ENCODE peak calls at places on chromosome 6, in six cellular contexts. One of them, this sample, is unnamed.

GRCh38 chr6:169292340-169293124 is 38.9 kb upstream of the THBS2 start:
- DNase-seq in A549: peak; percentile 91
- DNase-seq in HepG2: peak; percentile 99
- DNase-seq in GM12878: no peak
- DNase-seq in endothelial cell of umbilical vein: no peak
- DNase-seq in K562: peak; percentile 19
- DNase-seq in this sample: peak; percentile 94

GRCh38 chr6:42618686-42619085 is 54.9 kb downstream of the UBR2 start:
- DNase-seq in A549: no peak
- DNase-seq in HepG2: no peak
- DNase-seq in GM12878: no peak
- DNase-seq in endothelial cell of umbilical vein: no peak
- DNase-seq in K562: no peak
- DNase-seq in this sample: no peak

GRCh38 chr6:37648465-37649330 is 49.0 kb downstream of the MDGA1 start:
- DNase-seq in A549: no peak
- DNase-seq in HepG2: no peak
- DNase-seq in GM12878: no peak
- DNase-seq in endothelial cell of umbilical vein: no peak
- DNase-seq in K562: peak; percentile 59
- DNase-seq in this sample: no peak

GRCh38 chr6:122649701-122650100 is 39.5 kb downstream of the PKIB start:
- DNase-seq in A549: no peak
- DNase-seq in HepG2: peak; percentile 5
- DNase-seq in GM12878: no peak
- DNase-seq in endothelial cell of umbilical vein: no peak
- DNase-seq in K562: no peak
- DNase-seq in this sample: no peak

GRCh38 chr6:142501795-142502194 is 200.0 kb downstream of the ADGRG6 start:
- DNase-seq in A549: no peak
- DNase-seq in HepG2: no peak
- DNase-seq in GM12878: no peak
- DNase-seq in endothelial cell of umbilical vein: no peak
- DNase-seq in K562: no peak
- DNase-seq in this sample: no peak

GRCh38 chr6:37877373-37878149 is 58.0 kb downstream of the ZFAND3 start:
- DNase-seq in A549: no peak
- DNase-seq in HepG2: no peak
- DNase-seq in GM12878: no peak
- DNase-seq in endothelial cell of umbilical vein: no peak
- DNase-seq in K562: no peak
- DNase-seq in this sample: no peak

GRCh38 chr6:157535354-157536217 is 154.6 kb downstream of the ZDHHC14 start:
- DNase-seq in A549: peak; percentile 7
- DNase-seq in HepG2: peak; percentile 86
- DNase-seq in GM12878: peak; percentile 71
- DNase-seq in endothelial cell of umbilical vein: peak; percentile 96
- DNase-seq in K562: no peak
- DNase-seq in this sample: peak; percentile 91

GRCh38 chr6:168608113-168608400 is 167.1 kb downstream of the SMOC2 start:
- DNase-seq in A549: no peak
- DNase-seq in HepG2: no peak
- DNase-seq in GM12878: no peak
- DNase-seq in endothelial cell of umbilical vein: no peak
- DNase-seq in K562: no peak
- DNase-seq in this sample: no peak

GRCh38 chr6:2821554-2821953 is 20.1 kb downstream of the SERPINB1 start:
- DNase-seq in A549: no peak
- DNase-seq in HepG2: no peak
- DNase-seq in GM12878: no peak
- DNase-seq in endothelial cell of umbilical vein: no peak
- DNase-seq in K562: no peak
- DNase-seq in this sample: no peak

GRCh38 chr6:129713806-129714338 is 3.9 kb upstream of the ARHGAP18 start:
- DNase-seq in A549: no peak
- DNase-seq in HepG2: no peak
- DNase-seq in GM12878: no peak
- DNase-seq in endothelial cell of umbilical vein: peak; percentile 89
- DNase-seq in K562: no peak
- DNase-seq in this sample: no peak

GRCh38 chr6:79544299-79544927 is 7.2 kb upstream of the LCA5 start:
- DNase-seq in A549: no peak
- DNase-seq in HepG2: no peak
- DNase-seq in GM12878: peak; percentile 44
- DNase-seq in endothelial cell of umbilical vein: no peak
- DNase-seq in K562: peak; percentile 51
- DNase-seq in this sample: no peak

GRCh38 chr6:3304500-3305215 is 45.9 kb downstream of the PSMG4 start:
- DNase-seq in A549: no peak
- DNase-seq in HepG2: no peak
- DNase-seq in GM12878: no peak
- DNase-seq in endothelial cell of umbilical vein: no peak
- DNase-seq in K562: no peak
- DNase-seq in this sample: no peak

GRCh38 chr6:52558266-52559000 is 18.4 kb downstream of the TRAM2 start:
- DNase-seq in A549: no peak
- DNase-seq in HepG2: no peak
- DNase-seq in GM12878: no peak
- DNase-seq in endothelial cell of umbilical vein: no peak
- DNase-seq in K562: no peak
- DNase-seq in this sample: no peak

GRCh38 chr6:158207452-158207788 is 39.3 kb downstream of the GTF2H5 start:
- DNase-seq in A549: no peak
- DNase-seq in HepG2: peak; percentile 80
- DNase-seq in GM12878: peak; percentile 82
- DNase-seq in endothelial cell of umbilical vein: peak; percentile 87
- DNase-seq in K562: no peak
- DNase-seq in this sample: no peak

GRCh38 chr6:74534485-74535211 is 671.2 kb downstream of the COL12A1 start:
- DNase-seq in A549: peak; percentile 90
- DNase-seq in HepG2: peak; percentile 99
- DNase-seq in GM12878: no peak
- DNase-seq in endothelial cell of umbilical vein: peak; percentile 84
- DNase-seq in K562: no peak
- DNase-seq in this sample: no peak

GRCh38 chr6:36427781-36428345 is 14.8 kb downstream of the PXT1 start:
- DNase-seq in A549: peak; percentile 47
- DNase-seq in HepG2: no peak
- DNase-seq in GM12878: no peak
- DNase-seq in endothelial cell of umbilical vein: no peak
- DNase-seq in K562: peak; percentile 78
- DNase-seq in this sample: peak; percentile 53

GRCh38 chr6:165049362-165049761 is 260.0 kb downstream of the C6orf118 start:
- DNase-seq in A549: peak; percentile 20
- DNase-seq in HepG2: peak; percentile 32
- DNase-seq in GM12878: no peak
- DNase-seq in endothelial cell of umbilical vein: no peak
- DNase-seq in K562: peak; percentile 76
- DNase-seq in this sample: peak; percentile 69

GRCh38 chr6:105993769-105994521 is 92.2 kb upstream of the PRDM1 start:
- DNase-seq in A549: no peak
- DNase-seq in HepG2: no peak
- DNase-seq in GM12878: no peak
- DNase-seq in endothelial cell of umbilical vein: peak; percentile 4
- DNase-seq in K562: no peak
- DNase-seq in this sample: peak; percentile 85
- TF ChIP-seq MYC in A549: no peak
- TF ChIP-seq MYC in HepG2: no peak
- TF ChIP-seq MYC in GM12878: no peak
- TF ChIP-seq MYC in endothelial cell of umbilical vein: no peak
- TF ChIP-seq MYC in K562: no peak
- TF ChIP-seq MYC in this sample: peak; percentile 89

DNA sequence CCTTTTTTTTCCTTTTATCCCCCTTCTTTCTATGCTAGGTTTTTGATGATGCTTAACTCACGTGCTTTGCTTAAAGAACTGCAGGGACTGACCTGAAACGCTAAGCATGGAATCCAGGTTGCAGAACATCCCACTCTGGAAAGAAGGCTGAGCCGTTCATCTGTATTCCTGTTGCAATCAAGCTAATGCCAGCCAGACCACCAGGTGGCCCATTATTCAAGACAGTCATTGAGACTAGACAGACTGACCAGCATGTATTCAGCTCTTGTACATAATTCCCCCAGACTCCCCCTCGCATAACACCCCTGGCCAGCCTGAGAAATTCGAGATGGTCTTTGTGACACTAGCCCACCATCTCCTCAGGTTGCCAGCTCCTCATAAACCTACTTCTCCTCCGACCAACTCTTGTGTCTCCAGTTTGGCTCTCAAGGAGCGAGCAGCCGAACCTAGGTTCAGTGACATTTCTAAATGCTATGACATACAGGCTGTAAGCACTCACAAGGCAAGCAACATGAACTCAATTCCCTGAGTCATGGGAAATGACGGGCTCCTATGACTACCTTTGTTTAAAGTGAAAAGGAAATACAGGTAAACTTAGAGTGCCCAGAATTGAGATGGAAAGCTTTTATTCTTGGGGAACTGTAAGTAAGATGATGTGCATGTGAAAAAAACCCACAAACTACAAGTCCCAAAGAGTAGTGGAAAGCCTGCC is 309.3 kb upstream of the CDYL start:
- DNase-seq in A549: peak; percentile 27
- DNase-seq in HepG2: no peak
- DNase-seq in GM12878: no peak
- DNase-seq in endothelial cell of umbilical vein: peak; percentile 23
- DNase-seq in K562: peak; percentile 19
- DNase-seq in this sample: peak; percentile 18
- TF ChIP-seq CTCF in A549: no peak
- TF ChIP-seq CTCF in HepG2: peak; percentile 33
- TF ChIP-seq CTCF in GM12878: no peak
- TF ChIP-seq CTCF in endothelial cell of umbilical vein: no peak
- TF ChIP-seq CTCF in K562: peak; percentile 38
- TF ChIP-seq CTCF in this sample: peak; percentile 14

GRCh38 chr6:143581835-143582480 is 70.4 kb upstream of the FUCA2 start:
- DNase-seq in A549: no peak
- DNase-seq in HepG2: peak; percentile 42
- DNase-seq in GM12878: no peak
- DNase-seq in endothelial cell of umbilical vein: no peak
- DNase-seq in K562: no peak
- DNase-seq in this sample: no peak

GRCh38 chr6:143583542-143584330 is 72.2 kb upstream of the FUCA2 start:
- DNase-seq in A549: no peak
- DNase-seq in HepG2: no peak
- DNase-seq in GM12878: no peak
- DNase-seq in endothelial cell of umbilical vein: no peak
- DNase-seq in K562: no peak
- DNase-seq in this sample: no peak

GRCh38 chr6:143575840-143576498 is 64.4 kb upstream of the FUCA2 start:
- DNase-seq in A549: no peak
- DNase-seq in HepG2: no peak
- DNase-seq in GM12878: no peak
- DNase-seq in endothelial cell of umbilical vein: no peak
- DNase-seq in K562: no peak
- DNase-seq in this sample: no peak

GRCh38 chr6:143578054-143578453 is 66.5 kb upstream of the FUCA2 start:
- DNase-seq in A549: no peak
- DNase-seq in HepG2: no peak
- DNase-seq in GM12878: no peak
- DNase-seq in endothelial cell of umbilical vein: no peak
- DNase-seq in K562: no peak
- DNase-seq in this sample: no peak

GRCh38 chr6:143579703-143580102 is 68.2 kb upstream of the FUCA2 start:
- DNase-seq in A549: no peak
- DNase-seq in HepG2: no peak
- DNase-seq in GM12878: no peak
- DNase-seq in endothelial cell of umbilical vein: peak; percentile 80
- DNase-seq in K562: no peak
- DNase-seq in this sample: no peak
- TF ChIP-seq MYC in A549: no peak
- TF ChIP-seq MYC in HepG2: no peak
- TF ChIP-seq MYC in GM12878: no peak
- TF ChIP-seq MYC in endothelial cell of umbilical vein: no peak
- TF ChIP-seq MYC in K562: no peak
- TF ChIP-seq MYC in this sample: no peak

GRCh38 chr6:31535538-31536324 is 6.1 kb downstream of the DDX39B start:
- DNase-seq in A549: no peak
- DNase-seq in HepG2: no peak
- DNase-seq in GM12878: no peak
- DNase-seq in endothelial cell of umbilical vein: no peak
- DNase-seq in K562: no peak
- DNase-seq in this sample: no peak

GRCh38 chr6:31541658-31542521 is at the start of gene DDX39B:
- DNase-seq in A549: peak; percentile 97
- DNase-seq in HepG2: peak; percentile 98
- DNase-seq in GM12878: peak; percentile 93
- DNase-seq in endothelial cell of umbilical vein: peak; percentile 97
- DNase-seq in K562: peak; percentile 99
- DNase-seq in this sample: peak; percentile 99

GRCh38 chr6:31541059-31541657 is 645 bp downstream of the DDX39B start:
- DNase-seq in A549: peak; percentile 40
- DNase-seq in HepG2: peak; percentile 63
- DNase-seq in GM12878: no peak
- DNase-seq in endothelial cell of umbilical vein: no peak
- DNase-seq in K562: peak; percentile 88
- DNase-seq in this sample: peak; percentile 89

GRCh38 chr6:31540640-31541039 is 1.2 kb downstream of the DDX39B start:
- DNase-seq in A549: no peak
- DNase-seq in HepG2: no peak
- DNase-seq in GM12878: no peak
- DNase-seq in endothelial cell of umbilical vein: no peak
- DNase-seq in K562: no peak
- DNase-seq in this sample: no peak

GRCh38 chr6:31538805-31539400 is 2.9 kb downstream of the DDX39B start:
- DNase-seq in A549: no peak
- DNase-seq in HepG2: no peak
- DNase-seq in GM12878: no peak
- DNase-seq in endothelial cell of umbilical vein: no peak
- DNase-seq in K562: no peak
- DNase-seq in this sample: no peak
- TF ChIP-seq CTCF in A549: no peak
- TF ChIP-seq CTCF in HepG2: no peak
- TF ChIP-seq CTCF in GM12878: no peak
- TF ChIP-seq CTCF in endothelial cell of umbilical vein: no peak
- TF ChIP-seq CTCF in K562: no peak
- TF ChIP-seq CTCF in this sample: no peak

GRCh38 chr6:46849361-46849690 is 56.1 kb downstream of the MEP1A start:
- DNase-seq in A549: no peak
- DNase-seq in HepG2: no peak
- DNase-seq in GM12878: no peak
- DNase-seq in endothelial cell of umbilical vein: no peak
- DNase-seq in K562: no peak
- DNase-seq in this sample: no peak

GRCh38 chr6:46845126-46845525 is 51.9 kb downstream of the MEP1A start:
- DNase-seq in A549: no peak
- DNase-seq in HepG2: no peak
- DNase-seq in GM12878: no peak
- DNase-seq in endothelial cell of umbilical vein: no peak
- DNase-seq in K562: no peak
- DNase-seq in this sample: no peak

GRCh38 chr6:46850781-46851180 is 57.6 kb downstream of the MEP1A start:
- DNase-seq in A549: no peak
- DNase-seq in HepG2: no peak
- DNase-seq in GM12878: no peak
- DNase-seq in endothelial cell of umbilical vein: peak; percentile 48
- DNase-seq in K562: no peak
- DNase-seq in this sample: no peak

GRCh38 chr6:46848684-46849360 is 55.6 kb downstream of the MEP1A start:
- DNase-seq in A549: peak; percentile 70
- DNase-seq in HepG2: peak; percentile 71
- DNase-seq in GM12878: no peak
- DNase-seq in endothelial cell of umbilical vein: peak; percentile 82
- DNase-seq in K562: peak; percentile 78
- DNase-seq in this sample: peak; percentile 76
- TF ChIP-seq MYC in A549: no peak
- TF ChIP-seq MYC in HepG2: no peak
- TF ChIP-seq MYC in GM12878: no peak
- TF ChIP-seq MYC in endothelial cell of umbilical vein: no peak
- TF ChIP-seq MYC in K562: no peak
- TF ChIP-seq MYC in this sample: no peak

This sample was measured in NB4.